ENCODE peak calls at places on chromosome X, in four cellular contexts. W is K562, K is A549, V is HepG2. Q is an unnamed sample.

GRCh38 chrX:74104356-74105065 is 199.5 kb upstream of the ZCCHC13 start:
- DNase-seq in W (no peak), K (no peak), V (no peak), Q (no peak)

GRCh38 chrX:41688835-41689234 is at the start of gene GPR34:
- DNase-seq in W (no peak), K (no peak), V (no peak), Q (no peak)

GRCh38 chrX:41491267-41492004 is 44.3 kb downstream of the NYX start:
- DNase-seq in V (no peak), W (no peak), K (peak), Q (no peak)

GRCh38 chrX:124208675-124209074 is 123.8 kb upstream of the TEX13D start:
- DNase-seq in K (no peak), V (no peak), W (no peak), Q (no peak)

GRCh38 chrX:71366674-71367256 is 608 bp downstream of the TAF1 start:
- DNase-seq in V (no peak), K (peak), W (peak), Q (peak)

GRCh38 chrX:103400931-103401330 is 24.6 kb downstream of the BEX3 start:
- DNase-seq in K (no peak), V (no peak), W (no peak), Q (no peak)

GRCh38 chrX:44483965-44484606 is 58.6 kb downstream of the FUNDC1 start:
- DNase-seq in K (peak), W (peak), V (no peak), Q (no peak)

GRCh38 chrX:103369479-103369878 is 6.9 kb upstream of the BEX3 start:
- DNase-seq in V (no peak), W (no peak), K (no peak), Q (no peak)

GRCh38 chrX:3567681-3568080 is 145.8 kb downstream of the PRKX start:
- DNase-seq in K (no peak), W (no peak), V (no peak), Q (no peak)

GRCh38 chrX:11663875-11664210 is 1.9 kb downstream of the ARHGAP6 start:
- DNase-seq in V (no peak), W (no peak), K (peak), Q (peak)

DNA sequence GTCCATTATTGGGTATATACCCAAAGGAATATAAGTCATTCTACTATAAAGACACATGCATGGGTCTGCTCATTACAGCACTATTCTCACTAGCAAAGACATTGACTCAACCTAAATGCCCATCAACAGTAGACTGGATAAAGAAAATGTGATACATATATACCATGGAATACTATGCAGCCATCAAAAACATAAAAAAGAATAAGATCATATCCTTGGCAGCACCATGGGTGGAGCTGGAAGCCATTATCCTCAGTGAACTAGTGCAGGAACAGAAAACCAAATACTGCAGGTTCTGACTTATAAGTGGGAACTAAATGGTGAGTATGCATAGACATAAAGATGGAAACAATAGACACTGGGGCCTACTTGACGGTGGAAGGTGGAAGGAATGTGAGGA is 2.3 kb upstream of the APOOL start:
- DNase-seq in V (no peak), K (no peak), W (no peak), Q (no peak)
- TF ChIP-seq HMGXB4 in V (no peak), K (no peak), W (no peak), Q (no peak)

DNA sequence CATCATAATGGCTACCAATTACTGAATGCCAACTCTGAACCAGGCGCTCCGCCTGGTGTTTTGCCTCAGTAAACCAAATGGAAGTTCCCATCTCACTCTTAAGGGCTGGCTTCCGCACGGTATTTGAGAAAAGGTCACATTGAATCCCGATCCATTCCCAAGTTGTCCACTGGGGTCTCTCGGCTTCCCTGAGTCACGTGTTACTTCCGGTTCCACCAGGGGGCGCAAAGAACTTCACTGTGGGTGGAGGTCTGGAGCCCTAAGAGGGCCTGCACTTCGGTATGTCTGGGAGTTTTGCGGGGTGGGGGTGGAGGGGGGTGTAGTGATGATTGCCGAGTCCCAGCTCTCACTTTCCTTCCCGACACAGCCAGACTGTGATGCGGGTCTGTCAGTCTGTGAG is 13.4 kb upstream of the NHS start:
- DNase-seq in V (peak), W (peak), K (peak), Q (peak)
- TF ChIP-seq HMGXB4 in V (no peak), W (no peak), K (no peak), Q (no peak)

GRCh38 chrX:40373025-40373424 is 207.7 kb upstream of the ATP6AP2 start:
- DNase-seq in W (no peak), V (no peak), K (no peak), Q (no peak)

GRCh38 chrX:40373641-40374040 is 207.1 kb upstream of the ATP6AP2 start:
- DNase-seq in V (no peak), W (no peak), K (no peak), Q (no peak)

GRCh38 chrX:40371376-40371775 is 209.4 kb upstream of the ATP6AP2 start:
- DNase-seq in K (no peak), W (no peak), V (no peak), Q (no peak)

GRCh38 chrX:40377684-40378083 is 203.1 kb upstream of the ATP6AP2 start:
- DNase-seq in V (no peak), W (no peak), K (no peak), Q (no peak)

DNA sequence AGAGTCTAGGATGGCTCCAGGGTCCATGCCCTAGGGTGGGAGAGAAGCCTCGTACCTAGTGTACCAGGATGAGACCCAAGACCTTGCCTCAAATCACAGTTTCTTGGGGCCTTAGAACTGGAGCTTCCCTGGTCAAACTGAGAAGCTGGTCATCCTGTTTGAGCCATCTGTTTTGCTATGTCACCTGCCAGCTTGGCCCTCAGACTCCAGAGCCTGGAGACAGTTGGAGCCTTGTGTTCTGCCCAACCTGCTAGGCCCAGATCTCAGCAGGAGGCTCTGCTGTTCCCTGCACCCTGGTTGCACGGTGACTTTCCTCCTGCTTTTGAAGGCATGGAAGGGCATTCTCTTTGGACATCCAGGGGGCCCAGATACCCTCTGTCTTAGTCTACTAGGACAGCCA is 206.3 kb upstream of the ATP6AP2 start:
- DNase-seq in W (no peak), V (no peak), K (no peak), Q (no peak)
- TF ChIP-seq HMGXB4 in W (no peak), V (no peak), K (no peak), Q (no peak)

DNA sequence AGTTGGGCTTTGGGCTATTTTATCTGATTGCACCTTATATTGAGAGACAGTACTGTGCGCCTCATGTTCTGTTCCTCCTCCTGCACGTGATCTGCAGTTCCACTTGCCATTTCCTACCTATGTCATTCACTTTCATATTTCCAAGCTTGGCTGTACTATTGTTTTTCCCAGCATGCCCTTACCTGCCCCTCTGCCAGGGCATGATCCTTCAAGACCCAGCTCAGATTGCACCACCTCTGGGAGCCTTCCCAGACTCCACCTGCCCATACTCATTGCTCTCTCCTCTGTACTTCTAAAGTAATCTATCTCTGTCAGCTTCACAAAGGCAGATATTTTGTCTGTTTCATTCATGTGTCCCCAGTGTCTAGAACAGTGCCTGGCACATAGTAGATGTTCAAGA is 11.6 kb downstream of the SLC25A5 start:
- DNase-seq in W (no peak), V (no peak), K (no peak), Q (no peak)
- TF ChIP-seq HMGXB4 in W (no peak), V (no peak), K (no peak), Q (no peak)